ENCODE peak calls at places on chromosomes 1 and 21, in six cellular contexts. One of them, this sample, is unnamed.

GRCh38 chr1:241698177-241698576 is 46.1 kb downstream of the WDR64 start:
- DNase-seq in fibroblast of mammary gland: no peak
- DNase-seq in kidney tubule cell: no peak
- DNase-seq in LNCaP clone FGC: no peak
- DNase-seq in cardiac muscle cell: no peak
- DNase-seq in PC-3: no peak
- DNase-seq in this sample: no peak

GRCh38 chr1:36522461-36523229 is 39.9 kb upstream of the CSF3R start:
- DNase-seq in fibroblast of mammary gland: no peak
- DNase-seq in kidney tubule cell: no peak
- DNase-seq in LNCaP clone FGC: no peak
- DNase-seq in cardiac muscle cell: no peak
- DNase-seq in PC-3: no peak
- DNase-seq in this sample: no peak

GRCh38 chr1:13754003-13754402 is 54.0 kb downstream of the PRDM2 start:
- DNase-seq in fibroblast of mammary gland: no peak
- DNase-seq in kidney tubule cell: no peak
- DNase-seq in LNCaP clone FGC: no peak
- DNase-seq in cardiac muscle cell: no peak
- DNase-seq in PC-3: no peak
- DNase-seq in this sample: no peak

GRCh38 chr1:223771814-223772770 is 59.8 kb downstream of the CAPN2 start:
- DNase-seq in fibroblast of mammary gland: peak; percentile 85
- DNase-seq in kidney tubule cell: peak; percentile 83
- DNase-seq in LNCaP clone FGC: no peak
- DNase-seq in cardiac muscle cell: peak; percentile 93
- DNase-seq in PC-3: peak; percentile 93
- DNase-seq in this sample: no peak

GRCh38 chr1:35834218-35834617 is 26.4 kb downstream of the AGO4 start:
- DNase-seq in fibroblast of mammary gland: no peak
- DNase-seq in kidney tubule cell: no peak
- DNase-seq in LNCaP clone FGC: no peak
- DNase-seq in cardiac muscle cell: no peak
- DNase-seq in PC-3: no peak
- DNase-seq in this sample: no peak

GRCh38 chr1:45753248-45754037 is 3.0 kb upstream of the IPP start:
- DNase-seq in fibroblast of mammary gland: no peak
- DNase-seq in kidney tubule cell: no peak
- DNase-seq in LNCaP clone FGC: no peak
- DNase-seq in cardiac muscle cell: no peak
- DNase-seq in PC-3: no peak
- DNase-seq in this sample: no peak

GRCh38 chr1:40839943-40840335 is 22.2 kb downstream of the CITED4 start:
- DNase-seq in fibroblast of mammary gland: no peak
- DNase-seq in kidney tubule cell: no peak
- DNase-seq in LNCaP clone FGC: no peak
- DNase-seq in cardiac muscle cell: no peak
- DNase-seq in PC-3: no peak
- DNase-seq in this sample: no peak

GRCh38 chr1:27772071-27772470 is 948 bp upstream of the STX12 start:
- DNase-seq in fibroblast of mammary gland: peak; percentile 25
- DNase-seq in kidney tubule cell: no peak
- DNase-seq in LNCaP clone FGC: no peak
- DNase-seq in cardiac muscle cell: peak; percentile 64
- DNase-seq in PC-3: no peak
- DNase-seq in this sample: no peak

GRCh38 chr1:178806665-178807300 is 64.1 kb downstream of the ANGPTL1 start:
- DNase-seq in fibroblast of mammary gland: no peak
- DNase-seq in kidney tubule cell: no peak
- DNase-seq in LNCaP clone FGC: no peak
- DNase-seq in cardiac muscle cell: no peak
- DNase-seq in PC-3: no peak
- DNase-seq in this sample: no peak

GRCh38 chr1:214402583-214403216 is 121.7 kb downstream of the SMYD2 start:
- DNase-seq in fibroblast of mammary gland: peak; percentile 38
- DNase-seq in kidney tubule cell: peak; percentile 75
- DNase-seq in LNCaP clone FGC: no peak
- DNase-seq in cardiac muscle cell: peak; percentile 41
- DNase-seq in PC-3: peak; percentile 52
- DNase-seq in this sample: no peak

GRCh38 chr1:165644064-165644735 is 13.2 kb downstream of the MGST3 start:
- DNase-seq in fibroblast of mammary gland: peak; percentile 22
- DNase-seq in kidney tubule cell: peak; percentile 52
- DNase-seq in LNCaP clone FGC: no peak
- DNase-seq in cardiac muscle cell: no peak
- DNase-seq in PC-3: peak; percentile 81
- DNase-seq in this sample: no peak

GRCh38 chr1:118154220-118154619 is 30.8 kb downstream of the SPAG17 start:
- DNase-seq in fibroblast of mammary gland: peak; percentile 33
- DNase-seq in kidney tubule cell: peak; percentile 8
- DNase-seq in LNCaP clone FGC: peak; percentile 50
- DNase-seq in cardiac muscle cell: peak; percentile 45
- DNase-seq in PC-3: peak; percentile 42
- DNase-seq in this sample: no peak

GRCh38 chr1:89532866-89533265 is 8.2 kb downstream of the LRRC8B start:
- DNase-seq in fibroblast of mammary gland: no peak
- DNase-seq in kidney tubule cell: no peak
- DNase-seq in LNCaP clone FGC: no peak
- DNase-seq in cardiac muscle cell: no peak
- DNase-seq in PC-3: no peak
- DNase-seq in this sample: no peak

GRCh38 chr21:21406918-21407317 is 408.7 kb downstream of the NCAM2 start:
- DNase-seq in fibroblast of mammary gland: no peak
- DNase-seq in kidney tubule cell: no peak
- DNase-seq in LNCaP clone FGC: no peak
- DNase-seq in cardiac muscle cell: no peak
- DNase-seq in PC-3: no peak
- DNase-seq in this sample: no peak

GRCh38 chr1:217010253-217010652 is 287.0 kb upstream of the ESRRG start:
- DNase-seq in fibroblast of mammary gland: no peak
- DNase-seq in kidney tubule cell: no peak
- DNase-seq in LNCaP clone FGC: no peak
- DNase-seq in cardiac muscle cell: no peak
- DNase-seq in PC-3: peak; percentile 53
- DNase-seq in this sample: no peak

GRCh38 chr21:35575280-35575915 is 484.9 kb downstream of the SETD4 start:
- DNase-seq in fibroblast of mammary gland: peak; percentile 95
- DNase-seq in kidney tubule cell: peak; percentile 49
- DNase-seq in LNCaP clone FGC: no peak
- DNase-seq in cardiac muscle cell: no peak
- DNase-seq in PC-3: no peak
- DNase-seq in this sample: no peak

GRCh38 chr1:38077523-38078147 is 31.0 kb upstream of the POU3F1 start:
- DNase-seq in fibroblast of mammary gland: peak; percentile 57
- DNase-seq in kidney tubule cell: no peak
- DNase-seq in LNCaP clone FGC: no peak
- DNase-seq in cardiac muscle cell: no peak
- DNase-seq in PC-3: peak; percentile 16
- DNase-seq in this sample: no peak

GRCh38 chr1:15696956-15697521 is 12.9 kb downstream of the PLEKHM2 start:
- DNase-seq in fibroblast of mammary gland: no peak
- DNase-seq in kidney tubule cell: no peak
- DNase-seq in LNCaP clone FGC: no peak
- DNase-seq in cardiac muscle cell: no peak
- DNase-seq in PC-3: no peak
- DNase-seq in this sample: no peak

GRCh38 chr1:204445860-204446412 is 34.3 kb upstream of the PPP1R15B start:
- DNase-seq in fibroblast of mammary gland: no peak
- DNase-seq in kidney tubule cell: peak; percentile 21
- DNase-seq in LNCaP clone FGC: no peak
- DNase-seq in cardiac muscle cell: peak; percentile 37
- DNase-seq in PC-3: peak; percentile 55
- DNase-seq in this sample: peak; percentile 69

GRCh38 chr1:172719066-172719627 is 60.2 kb downstream of the FASLG start:
- DNase-seq in fibroblast of mammary gland: peak; percentile 29
- DNase-seq in kidney tubule cell: no peak
- DNase-seq in LNCaP clone FGC: no peak
- DNase-seq in cardiac muscle cell: peak; percentile 46
- DNase-seq in PC-3: peak; percentile 37
- DNase-seq in this sample: no peak

GRCh38 chr21:39182016-39182415 is 1.2 kb downstream of the PSMG1 start:
- DNase-seq in fibroblast of mammary gland: no peak
- DNase-seq in kidney tubule cell: no peak
- DNase-seq in LNCaP clone FGC: no peak
- DNase-seq in cardiac muscle cell: no peak
- DNase-seq in PC-3: no peak
- DNase-seq in this sample: no peak

GRCh38 chr1:234111458-234112142 is 207.1 kb downstream of the SLC35F3 start:
- DNase-seq in fibroblast of mammary gland: no peak
- DNase-seq in kidney tubule cell: peak; percentile 78
- DNase-seq in LNCaP clone FGC: peak; percentile 64
- DNase-seq in cardiac muscle cell: peak; percentile 17
- DNase-seq in PC-3: peak; percentile 60
- DNase-seq in this sample: peak; percentile 80

This sample was measured in HuH-7.